ENCODE peak calls at places on chromosomes 11 and 22, in eight cellular contexts. One of them, this sample, is unnamed.

GRCh38 chr11:34028407-34028804 is 23.1 kb upstream of the CAPRIN1 start:
- DNase-seq in K562: no peak
- DNase-seq in sigmoid colon: no peak
- DNase-seq in transverse colon: peak; percentile 14
- DNase-seq in A549: no peak
- DNase-seq in tibial nerve: no peak
- DNase-seq in H1: no peak
- DNase-seq in GM12878: no peak
- DNase-seq in this sample: peak; percentile 73

GRCh38 chr22:36734171-36735058 is 30.9 kb upstream of the CACNG2 start:
- DNase-seq in K562: no peak
- DNase-seq in sigmoid colon: peak; percentile 54
- DNase-seq in transverse colon: no peak
- DNase-seq in A549: no peak
- DNase-seq in tibial nerve: no peak
- DNase-seq in H1: no peak
- DNase-seq in GM12878: no peak
- DNase-seq in this sample: peak; percentile 21

GRCh38 chr11:121965330-121965729 is 150.7 kb downstream of the BLID start:
- DNase-seq in K562: no peak
- DNase-seq in sigmoid colon: no peak
- DNase-seq in transverse colon: no peak
- DNase-seq in A549: no peak
- DNase-seq in tibial nerve: no peak
- DNase-seq in H1: no peak
- DNase-seq in GM12878: no peak
- DNase-seq in this sample: no peak

GRCh38 chr22:45632791-45633515 is 38.7 kb upstream of the ATXN10 start:
- DNase-seq in K562: no peak
- DNase-seq in sigmoid colon: peak; percentile 51
- DNase-seq in transverse colon: no peak
- DNase-seq in A549: no peak
- DNase-seq in tibial nerve: no peak
- DNase-seq in H1: no peak
- DNase-seq in GM12878: no peak
- DNase-seq in this sample: no peak

GRCh38 chr11:101909087-101909486 is 5.7 kb upstream of the CEP126 start:
- DNase-seq in K562: no peak
- DNase-seq in sigmoid colon: no peak
- DNase-seq in transverse colon: no peak
- DNase-seq in A549: no peak
- DNase-seq in tibial nerve: no peak
- DNase-seq in H1: no peak
- DNase-seq in GM12878: no peak
- DNase-seq in this sample: no peak

GRCh38 chr11:128904872-128905344 is 13.8 kb downstream of the KCNJ5 start:
- DNase-seq in K562: peak; percentile 37
- DNase-seq in sigmoid colon: no peak
- DNase-seq in transverse colon: peak; percentile 55
- DNase-seq in A549: peak; percentile 50
- DNase-seq in tibial nerve: no peak
- DNase-seq in H1: no peak
- DNase-seq in GM12878: no peak
- DNase-seq in this sample: no peak

GRCh38 chr11:69691449-69691848 is 12.4 kb downstream of the FGF19 start:
- DNase-seq in K562: no peak
- DNase-seq in sigmoid colon: peak; percentile 3
- DNase-seq in transverse colon: no peak
- DNase-seq in A549: no peak
- DNase-seq in tibial nerve: no peak
- DNase-seq in H1: no peak
- DNase-seq in GM12878: no peak
- DNase-seq in this sample: no peak

GRCh38 chr11:76910620-76911414 is 50.1 kb downstream of the ACER3 start:
- DNase-seq in K562: no peak
- DNase-seq in sigmoid colon: peak; percentile 65
- DNase-seq in transverse colon: no peak
- DNase-seq in A549: no peak
- DNase-seq in tibial nerve: peak; percentile 41
- DNase-seq in H1: no peak
- DNase-seq in GM12878: no peak
- DNase-seq in this sample: no peak

GRCh38 chr11:30387891-30388861 is 65.3 kb downstream of the ARL14EP start:
- DNase-seq in K562: no peak
- DNase-seq in sigmoid colon: no peak
- DNase-seq in transverse colon: no peak
- DNase-seq in A549: no peak
- DNase-seq in tibial nerve: no peak
- DNase-seq in H1: no peak
- DNase-seq in GM12878: no peak
- DNase-seq in this sample: no peak

DNA sequence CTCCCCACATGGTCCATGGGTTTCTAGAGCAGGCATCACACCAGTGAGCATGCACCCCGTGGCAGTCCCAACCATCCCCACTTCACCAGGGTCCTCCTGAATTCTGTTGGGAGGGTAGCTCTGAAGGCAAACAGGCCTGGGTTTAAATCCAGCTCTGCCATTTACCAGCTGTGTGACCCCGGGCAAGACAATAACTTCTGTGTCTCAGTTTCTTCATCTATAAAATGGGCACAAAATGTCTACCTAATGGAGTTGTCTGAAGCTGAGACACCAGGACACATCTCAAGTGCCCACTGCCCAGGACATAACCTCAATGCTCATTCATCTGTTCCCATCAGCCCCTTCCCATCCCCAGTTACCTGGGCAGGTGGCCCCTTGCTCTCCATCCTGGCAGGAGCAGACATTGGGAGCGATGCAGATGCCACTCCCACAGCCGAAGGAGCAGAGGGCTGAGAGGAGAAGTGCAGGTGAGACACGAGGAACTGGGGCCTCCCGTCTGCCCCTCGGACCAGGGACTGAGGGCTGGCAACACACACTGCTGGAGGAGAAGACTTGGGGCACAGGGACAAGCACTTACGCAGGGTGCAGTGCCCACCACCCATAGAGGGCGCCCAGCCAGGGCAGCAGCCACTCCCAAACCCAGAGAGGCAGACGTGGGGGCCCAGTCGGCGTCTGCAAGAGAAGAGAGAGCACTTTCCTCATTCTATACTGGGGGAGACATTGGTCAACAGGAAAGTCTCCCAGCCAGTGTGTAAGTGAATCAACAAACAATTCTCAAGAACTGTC is 4.0 kb downstream of the VWCE start:
- DNase-seq in K562: no peak
- DNase-seq in sigmoid colon: no peak
- DNase-seq in transverse colon: no peak
- DNase-seq in A549: no peak
- DNase-seq in tibial nerve: no peak
- DNase-seq in H1: no peak
- DNase-seq in GM12878: no peak
- DNase-seq in this sample: no peak
- TF ChIP-seq CTCF in K562: no peak
- TF ChIP-seq CTCF in sigmoid colon: no peak
- TF ChIP-seq CTCF in transverse colon: no peak
- TF ChIP-seq CTCF in A549: no peak
- TF ChIP-seq CTCF in tibial nerve: no peak
- TF ChIP-seq CTCF in H1: peak; percentile 19
- TF ChIP-seq CTCF in GM12878: no peak
- TF ChIP-seq CTCF in this sample: no peak

DNA sequence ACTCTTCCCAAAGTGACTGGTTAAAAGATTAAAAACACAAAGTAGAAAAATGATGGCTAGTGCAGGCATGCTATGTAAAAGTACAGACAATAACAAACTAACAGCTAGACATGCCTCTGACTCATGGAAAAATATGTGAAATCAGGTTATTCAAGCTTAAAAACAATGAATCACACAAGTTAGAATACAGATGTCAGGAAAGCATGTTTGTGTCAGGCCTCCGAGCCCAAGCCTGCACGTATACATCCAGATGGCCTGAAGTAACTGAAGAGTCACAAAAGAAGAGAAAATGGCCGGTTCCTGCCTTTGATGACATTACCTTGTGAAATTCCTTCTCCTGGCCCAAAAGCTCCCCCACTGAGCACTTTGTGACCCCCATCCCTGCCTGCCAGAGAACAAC is 110.1 kb downstream of the NOX4 start:
- DNase-seq in K562: no peak
- DNase-seq in sigmoid colon: no peak
- DNase-seq in transverse colon: no peak
- DNase-seq in A549: no peak
- DNase-seq in tibial nerve: no peak
- DNase-seq in H1: no peak
- DNase-seq in GM12878: no peak
- DNase-seq in this sample: no peak
- TF ChIP-seq EP300 in K562: no peak
- TF ChIP-seq EP300 in sigmoid colon: no peak
- TF ChIP-seq EP300 in transverse colon: no peak
- TF ChIP-seq EP300 in A549: no peak
- TF ChIP-seq EP300 in tibial nerve: no peak
- TF ChIP-seq EP300 in H1: no peak
- TF ChIP-seq EP300 in GM12878: no peak
- TF ChIP-seq EP300 in this sample: no peak

DNA sequence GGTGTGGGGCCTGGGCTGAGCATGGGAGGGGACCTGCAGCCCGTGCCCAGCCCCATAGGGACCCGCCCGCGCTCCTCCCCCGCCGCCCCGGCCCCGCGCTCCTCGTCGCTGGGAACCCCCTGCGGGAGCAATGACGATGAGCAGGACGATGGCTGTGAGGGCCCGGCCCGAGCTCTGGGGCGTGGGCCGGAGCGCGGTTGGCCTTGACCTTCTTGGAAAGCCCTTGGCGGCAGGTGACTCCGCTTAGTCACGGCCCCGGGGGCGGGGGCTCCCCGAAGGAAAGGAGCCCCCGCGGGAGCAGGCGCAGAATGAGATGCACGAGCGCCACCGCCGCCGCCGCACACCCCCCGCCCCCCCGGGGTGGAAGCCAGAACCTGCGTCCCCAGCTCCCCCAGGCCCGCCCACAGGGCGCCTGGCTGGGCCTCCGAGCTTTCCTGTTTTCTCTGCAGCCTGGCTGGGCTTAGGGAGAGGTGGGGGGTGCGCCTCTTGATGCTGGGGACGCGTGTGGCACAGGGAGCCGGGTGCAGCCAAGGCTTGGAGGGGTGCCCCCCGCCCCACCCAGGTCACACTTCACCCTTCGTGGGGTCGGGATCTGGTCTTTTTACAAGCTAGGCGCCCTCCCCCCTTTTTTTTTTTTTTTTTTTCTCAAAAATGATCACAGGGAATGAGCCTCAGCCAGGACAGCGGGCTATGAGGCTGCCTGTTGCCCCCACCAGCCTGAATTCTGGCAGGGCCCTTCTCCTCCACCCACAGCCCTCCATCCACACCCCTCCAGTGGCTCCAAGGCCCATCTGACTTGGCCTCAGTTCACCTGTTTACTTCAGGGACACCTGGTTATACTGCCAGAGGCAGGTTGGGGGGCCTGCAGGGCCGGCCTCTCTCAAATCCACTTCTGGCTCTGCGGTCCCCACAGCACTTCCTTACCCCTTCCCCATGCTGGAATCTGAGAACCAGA is 17.9 kb downstream of the CRELD2 start:
- DNase-seq in K562: peak; percentile 79
- DNase-seq in sigmoid colon: peak; percentile 97
- DNase-seq in transverse colon: peak; percentile 92
- DNase-seq in A549: no peak
- DNase-seq in tibial nerve: peak; percentile 82
- DNase-seq in H1: peak; percentile 44
- DNase-seq in GM12878: peak; percentile 69
- DNase-seq in this sample: peak; percentile 95
- TF ChIP-seq CTCF in K562: no peak
- TF ChIP-seq CTCF in sigmoid colon: no peak
- TF ChIP-seq CTCF in transverse colon: no peak
- TF ChIP-seq CTCF in A549: no peak
- TF ChIP-seq CTCF in tibial nerve: no peak
- TF ChIP-seq CTCF in H1: no peak
- TF ChIP-seq CTCF in GM12878: no peak
- TF ChIP-seq CTCF in this sample: no peak

GRCh38 chr11:130554241-130555055 is 106.0 kb downstream of the ADAMTS15 start:
- DNase-seq in K562: no peak
- DNase-seq in sigmoid colon: no peak
- DNase-seq in transverse colon: no peak
- DNase-seq in A549: no peak
- DNase-seq in tibial nerve: no peak
- DNase-seq in H1: no peak
- DNase-seq in GM12878: no peak
- DNase-seq in this sample: peak; percentile 43

GRCh38 chr11:130562549-130562948 is 114.1 kb downstream of the ADAMTS15 start:
- DNase-seq in K562: no peak
- DNase-seq in sigmoid colon: no peak
- DNase-seq in transverse colon: no peak
- DNase-seq in A549: no peak
- DNase-seq in tibial nerve: no peak
- DNase-seq in H1: no peak
- DNase-seq in GM12878: no peak
- DNase-seq in this sample: no peak

GRCh38 chr11:130555251-130555841 is 106.9 kb downstream of the ADAMTS15 start:
- DNase-seq in K562: no peak
- DNase-seq in sigmoid colon: no peak
- DNase-seq in transverse colon: no peak
- DNase-seq in A549: no peak
- DNase-seq in tibial nerve: no peak
- DNase-seq in H1: no peak
- DNase-seq in GM12878: no peak
- DNase-seq in this sample: peak; percentile 79

GRCh38 chr11:130561441-130561881 is 113.0 kb downstream of the ADAMTS15 start:
- DNase-seq in K562: no peak
- DNase-seq in sigmoid colon: no peak
- DNase-seq in transverse colon: no peak
- DNase-seq in A549: no peak
- DNase-seq in tibial nerve: no peak
- DNase-seq in H1: no peak
- DNase-seq in GM12878: no peak
- DNase-seq in this sample: no peak

GRCh38 chr11:130560000-130560852 is 111.8 kb downstream of the ADAMTS15 start:
- DNase-seq in K562: no peak
- DNase-seq in sigmoid colon: no peak
- DNase-seq in transverse colon: no peak
- DNase-seq in A549: no peak
- DNase-seq in tibial nerve: no peak
- DNase-seq in H1: no peak
- DNase-seq in GM12878: no peak
- DNase-seq in this sample: no peak
- TF ChIP-seq EP300 in K562: no peak
- TF ChIP-seq EP300 in sigmoid colon: no peak
- TF ChIP-seq EP300 in transverse colon: no peak
- TF ChIP-seq EP300 in A549: no peak
- TF ChIP-seq EP300 in tibial nerve: no peak
- TF ChIP-seq EP300 in H1: no peak
- TF ChIP-seq EP300 in GM12878: no peak
- TF ChIP-seq EP300 in this sample: no peak